ENCODE peak calls at places on chromosomes 11 and 22, in eight cellular contexts. P is glutamatergic neuron, S is heart left ventricle, D is GM10248, A is right lobe of liver, O is cardiac fibroblast, W is tibial nerve, Z is psoas muscle. C is an unnamed sample.

GRCh38 chr22:18096823-18097222 is 13.8 kb upstream of the TUBA8 start:
- DNase-seq in P (no peak), S (no peak), D (no peak), A (no peak), O (no peak), W (no peak), Z (no peak), C (no peak)

GRCh38 chr22:43777204-43777671 is 34.9 kb downstream of the EFCAB6 start:
- DNase-seq in P (peak; percentile 24), S (no peak), D (no peak), A (no peak), O (peak; percentile 64), W (no peak), Z (no peak), C (peak; percentile 79)

GRCh38 chr11:74321487-74322188 is 10.2 kb upstream of the P4HA3 start:
- DNase-seq in P (peak; percentile 41), S (no peak), D (no peak), A (no peak), O (peak; percentile 74), W (peak; percentile 8), Z (no peak), C (peak; percentile 71)

GRCh38 chr22:37519268-37520195 is at the start of gene CARD10:
- DNase-seq in P (no peak), S (peak; percentile 50), D (no peak), A (peak; percentile 79), O (peak; percentile 42), W (no peak), Z (no peak), C (no peak)

GRCh38 chr11:10441652-10442503 is 13.2 kb upstream of the AMPD3 start:
- DNase-seq in P (no peak), S (no peak), D (peak; percentile 69), A (no peak), O (no peak), W (no peak), Z (no peak), C (no peak)

GRCh38 chr11:72962084-72962483 is 147.9 kb downstream of the ATG16L2 start:
- DNase-seq in P (no peak), S (no peak), D (no peak), A (no peak), O (peak; percentile 67), W (no peak), Z (no peak), C (peak; percentile 55)

GRCh38 chr11:96204721-96205459 is 138.1 kb downstream of the MAML2 start:
- DNase-seq in P (no peak), S (no peak), D (no peak), A (no peak), O (no peak), W (no peak), Z (no peak), C (peak; percentile 35)

GRCh38 chr11:17286332-17286731 is 9.8 kb downstream of the NUCB2 start:
- DNase-seq in P (no peak), S (no peak), D (no peak), A (no peak), O (no peak), W (no peak), Z (no peak), C (no peak)

GRCh38 chr22:37230673-37231405 is 13.2 kb downstream of the RAC2 start:
- DNase-seq in P (no peak), S (no peak), D (peak; percentile 69), A (peak; percentile 18), O (no peak), W (no peak), Z (no peak), C (no peak)

GRCh38 chr22:22450343-22450839 is 58.2 kb downstream of the ZNF280B start:
- DNase-seq in P (no peak), S (no peak), D (peak; percentile 78), A (no peak), O (no peak), W (peak; percentile 45), Z (no peak), C (no peak)

GRCh38 chr11:82718307-82718706 is 15.4 kb downstream of the FAM181B start:
- DNase-seq in P (peak; percentile 33), S (no peak), D (peak; percentile 47), A (no peak), O (peak; percentile 69), W (peak; percentile 25), Z (no peak), C (peak; percentile 50)

DNA sequence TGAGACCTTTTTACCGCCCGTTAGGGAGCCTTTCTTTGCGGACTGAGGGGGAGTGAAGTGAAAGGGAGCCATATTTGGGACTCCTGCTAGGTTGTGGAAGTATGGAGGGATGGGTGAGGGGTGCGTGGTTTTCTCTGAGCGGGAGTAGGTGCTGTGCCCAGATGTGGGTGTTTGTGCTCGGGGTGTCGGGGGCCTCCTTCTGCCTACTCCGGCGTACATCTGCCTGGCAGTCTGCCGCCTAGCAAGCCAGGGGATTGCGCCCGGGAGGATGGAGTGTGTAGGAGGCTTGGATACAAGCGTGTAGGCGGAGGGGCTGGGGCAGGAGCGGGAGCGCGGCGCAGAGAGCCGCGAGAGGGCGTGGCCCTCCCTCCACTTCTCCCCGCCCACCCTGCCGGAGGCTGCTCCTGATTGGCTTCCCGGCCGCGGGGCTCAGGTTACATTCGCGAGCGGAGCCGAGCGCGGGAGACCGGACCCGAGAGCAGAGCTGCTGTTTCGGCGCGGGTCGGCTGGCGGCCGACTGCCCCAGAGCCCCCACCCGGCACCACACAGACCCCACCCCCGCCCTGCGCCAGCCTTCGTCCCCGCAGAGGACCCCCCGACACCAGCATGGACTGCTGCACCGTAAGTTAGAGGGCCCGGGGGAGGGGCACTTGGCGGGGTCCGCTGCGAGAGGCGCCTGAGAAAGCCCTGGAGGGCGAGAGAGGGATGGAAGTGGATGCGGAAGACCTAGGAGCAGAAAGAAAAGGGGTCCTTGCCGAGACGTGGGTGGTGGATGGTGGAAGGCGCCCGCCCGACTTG is at the start of gene NRGN:
- DNase-seq in P (peak; percentile 97), S (peak; percentile 93), D (peak; percentile 95), A (peak; percentile 93), O (peak; percentile 89), W (peak; percentile 86), Z (peak; percentile 91), C (peak; percentile 76)
- TF ChIP-seq CTCF in P (no peak), S (no peak), D (no peak), A (no peak), O (no peak), W (no peak), Z (no peak), C (no peak)

GRCh38 chr11:33256808-33257159 is 397 bp upstream of the HIPK3 start:
- DNase-seq in P (no peak), S (no peak), D (no peak), A (no peak), O (no peak), W (no peak), Z (no peak), C (no peak)

GRCh38 chr11:33259869-33260268 is 2.7 kb downstream of the HIPK3 start:
- DNase-seq in P (no peak), S (no peak), D (no peak), A (no peak), O (no peak), W (no peak), Z (no peak), C (no peak)

GRCh38 chr11:33257897-33258630 is 883 bp downstream of the HIPK3 start:
- DNase-seq in P (peak; percentile 84), S (peak; percentile 93), D (peak; percentile 69), A (peak; percentile 90), O (peak; percentile 97), W (peak; percentile 83), Z (peak; percentile 90), C (peak; percentile 89)

GRCh38 chr11:33257160-33257896 is at the start of gene HIPK3:
- DNase-seq in P (peak; percentile 90), S (peak; percentile 89), D (peak; percentile 91), A (peak; percentile 91), O (peak; percentile 91), W (peak; percentile 59), Z (peak; percentile 84), C (peak; percentile 84)

DNA sequence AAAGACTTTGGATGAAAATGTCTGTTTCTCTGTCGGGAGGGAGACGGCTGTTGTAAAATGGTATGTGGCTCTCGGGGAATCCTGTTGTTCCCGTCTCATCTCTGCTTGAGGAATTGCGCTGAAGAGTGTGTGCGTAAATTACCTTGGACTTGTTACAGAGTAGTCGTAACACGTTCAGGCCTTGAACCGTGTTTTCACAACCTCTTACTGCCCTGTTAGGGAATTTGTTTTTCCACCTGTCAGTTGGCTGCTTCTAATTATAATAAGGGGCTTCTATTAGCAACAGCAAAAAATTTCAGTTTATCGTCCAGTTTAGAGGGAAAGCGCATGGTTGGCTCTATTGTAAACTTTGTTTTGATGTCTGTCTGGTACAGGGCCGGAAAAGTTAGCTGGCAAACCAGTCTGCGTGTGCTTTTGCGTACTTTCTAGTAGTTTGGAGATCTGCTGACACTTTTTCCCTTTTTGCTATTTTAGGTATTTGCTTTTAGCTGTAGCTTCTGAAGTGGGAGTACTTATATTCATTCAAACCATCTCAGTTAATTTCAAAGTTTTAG is 1.5 kb downstream of the HIPK3 start:
- DNase-seq in P (no peak), S (no peak), D (no peak), A (no peak), O (peak; percentile 72), W (peak; percentile 45), Z (no peak), C (peak; percentile 63)
- TF ChIP-seq CTCF in P (no peak), S (no peak), D (no peak), A (no peak), O (no peak), W (no peak), Z (no peak), C (no peak)

GRCh38 chr11:47550288-47551052 is 2.5 kb downstream of the CELF1 start:
- DNase-seq in P (no peak), S (no peak), D (no peak), A (no peak), O (no peak), W (no peak), Z (no peak), C (peak; percentile 44)

GRCh38 chr11:47552581-47553416 is at the start of gene CELF1:
- DNase-seq in P (peak; percentile 95), S (peak; percentile 93), D (peak; percentile 94), A (peak; percentile 94), O (peak; percentile 92), W (peak; percentile 82), Z (peak; percentile 93), C (peak; percentile 87)

GRCh38 chr11:47552086-47552580 is 799 bp downstream of the CELF1 start:
- DNase-seq in P (peak; percentile 59), S (no peak), D (no peak), A (peak; percentile 51), O (peak; percentile 51), W (no peak), Z (peak; percentile 34), C (peak; percentile 71)

GRCh38 chr11:47553417-47553746 is 450 bp upstream of the CELF1 start:
- DNase-seq in P (no peak), S (no peak), D (no peak), A (no peak), O (peak; percentile 55), W (peak; percentile 25), Z (no peak), C (peak; percentile 35)

DNA sequence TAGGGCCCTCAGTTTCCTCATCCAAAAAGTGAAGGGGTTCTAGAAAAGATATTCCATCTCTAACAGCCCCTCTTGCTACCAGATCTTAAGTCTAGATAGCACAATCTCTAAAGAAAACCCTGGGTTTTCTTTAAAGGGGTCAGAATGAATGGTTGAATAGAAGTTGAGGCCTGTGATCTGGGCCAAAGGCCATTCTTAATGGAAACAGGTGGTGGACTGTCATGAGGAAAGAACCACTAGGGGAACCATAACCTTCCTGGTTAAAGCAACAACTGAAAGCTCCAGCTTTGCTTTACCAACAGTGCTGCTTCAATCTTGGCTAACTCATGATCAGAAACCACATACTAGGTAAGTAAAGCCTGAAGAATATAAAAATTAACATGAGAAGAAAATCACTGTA is 1.8 kb downstream of the CELF1 start:
- DNase-seq in P (no peak), S (no peak), D (peak; percentile 53), A (no peak), O (no peak), W (no peak), Z (no peak), C (peak; percentile 44)
- TF ChIP-seq CTCF in P (peak; percentile 33), S (peak; percentile 14), D (peak; percentile 22), A (peak; percentile 29), O (peak; percentile 40), W (no peak), Z (peak; percentile 37), C (peak; percentile 52)

GRCh38 chr11:6505577-6506240 is 8.6 kb downstream of the DNHD1 start:
- DNase-seq in P (no peak), S (no peak), D (peak; percentile 42), A (no peak), O (peak; percentile 72), W (peak; percentile 49), Z (no peak), C (peak; percentile 77)
- TF ChIP-seq CTCF in P (peak; percentile 73), S (peak; percentile 63), D (peak; percentile 77), A (peak; percentile 82), O (peak; percentile 57), W (peak; percentile 67), Z (peak; percentile 73), C (peak; percentile 79)

C was measured in AG10803.